ENCODE peak calls at places on chromosomes 1 and 21, in ten cellular contexts. D is ELR; I is mucosa of gallbladder; V is EH; P is fibroblast of pulmonary artery; S is D341Med; U is A549; R is neural crest cell; K is endothelial cell of umbilical vein; J is stimulated activated CD8-positive, alpha-beta memory T cell treated with anti-CD3 and anti-CD28 coated beads, Interleukin-15, amount 100 ng/mL, for 24 hours. M is an unnamed sample.

GRCh38 chr1:41103761-41104160 is 82.2 kb upstream of the SLFNL1 start:
- DNase-seq in D (no peak), I (no peak), V (no peak), P (no peak), S (no peak), U (no peak), R (no peak), K (no peak), J (no peak), M (no peak)

GRCh38 chr21:41327753-41328152 is 11.2 kb downstream of the FAM3B start:
- DNase-seq in D (no peak), I (no peak), V (no peak), P (no peak), S (no peak), U (no peak), R (no peak), K (no peak), J (no peak), M (no peak)

GRCh38 chr1:171267391-171267790 is 19.1 kb downstream of the FMO1 start:
- DNase-seq in D (no peak), I (no peak), V (peak; percentile 76), P (peak; percentile 16), S (no peak), U (no peak), R (no peak), K (no peak), J (no peak), M (no peak)

GRCh38 chr1:193754732-193755427 is 568.5 kb upstream of the B3GALT2 start:
- DNase-seq in D (peak; percentile 43), I (no peak), V (peak; percentile 19), P (peak; percentile 26), S (no peak), U (peak; percentile 4), R (no peak), K (no peak), J (no peak), M (no peak)

GRCh38 chr1:47223921-47224675 is 7.9 kb downstream of the TAL1 start:
- DNase-seq in D (no peak), I (no peak), V (no peak), P (no peak), S (no peak), U (no peak), R (no peak), K (no peak), J (no peak), M (no peak)

GRCh38 chr21:33642896-33643657 is 776 bp downstream of the ITSN1 start:
- DNase-seq in D (peak; percentile 53), I (no peak), V (peak; percentile 49), P (no peak), S (peak; percentile 63), U (peak; percentile 12), R (peak; percentile 36), K (peak; percentile 54), J (no peak), M (peak; percentile 24)

GRCh38 chr1:183699643-183700160 is 46.6 kb upstream of the APOBEC4 start:
- DNase-seq in D (no peak), I (no peak), V (no peak), P (peak; percentile 64), S (no peak), U (peak; percentile 97), R (no peak), K (no peak), J (no peak), M (no peak)

GRCh38 chr1:212124891-212125582 is 89.5 kb downstream of the DTL start:
- DNase-seq in D (peak; percentile 30), I (no peak), V (no peak), P (no peak), S (no peak), U (no peak), R (no peak), K (no peak), J (no peak), M (no peak)

GRCh38 chr1:54429838-54430237 is 23.6 kb upstream of the SSBP3 start:
- DNase-seq in D (no peak), I (no peak), V (no peak), P (no peak), S (no peak), U (no peak), R (no peak), K (no peak), J (no peak), M (no peak)

GRCh38 chr1:224168859-224169380 is 14.1 kb upstream of the DEGS1 start:
- DNase-seq in D (peak; percentile 65), I (peak; percentile 14), V (peak; percentile 87), P (peak; percentile 89), S (no peak), U (peak; percentile 55), R (no peak), K (peak; percentile 94), J (no peak), M (no peak)

GRCh38 chr1:225876900-225877510 is 5.2 kb downstream of the TMEM63A start:
- DNase-seq in D (no peak), I (no peak), V (no peak), P (no peak), S (no peak), U (no peak), R (no peak), K (no peak), J (no peak), M (no peak)

GRCh38 chr21:42271065-42271464 is 44.1 kb downstream of the TFF3 start:
- DNase-seq in D (no peak), I (no peak), V (no peak), P (no peak), S (no peak), U (no peak), R (no peak), K (no peak), J (no peak), M (no peak)

GRCh38 chr1:206979379-206980043 is 9.3 kb upstream of the FCAMR start:
- DNase-seq in D (peak; percentile 56), I (no peak), V (peak; percentile 35), P (peak; percentile 59), S (no peak), U (peak; percentile 52), R (no peak), K (no peak), J (no peak), M (no peak)

GRCh38 chr1:76494807-76495206 is 372.5 kb upstream of the ST6GALNAC5 start:
- DNase-seq in D (peak; percentile 4), I (no peak), V (no peak), P (peak; percentile 65), S (no peak), U (no peak), R (no peak), K (peak; percentile 51), J (no peak), M (no peak)

GRCh38 chr1:187641907-187642306 is 813.2 kb downstream of the PLA2G4A start:
- DNase-seq in D (no peak), I (no peak), V (no peak), P (no peak), S (no peak), U (no peak), R (no peak), K (no peak), J (no peak), M (no peak)

GRCh38 chr1:156893048-156893953 is at the start of gene PEAR1:
- DNase-seq in D (peak; percentile 54), I (peak; percentile 24), V (peak; percentile 69), P (peak; percentile 53), S (no peak), U (no peak), R (peak; percentile 25), K (peak; percentile 78), J (no peak), M (no peak)

GRCh38 chr1:101236546-101237228 is at the start of gene S1PR1:
- DNase-seq in D (peak; percentile 91), I (peak; percentile 46), V (peak; percentile 76), P (peak; percentile 92), S (peak; percentile 51), U (no peak), R (peak; percentile 69), K (peak; percentile 96), J (no peak), M (peak; percentile 61)

GRCh38 chr1:92310185-92310597 is 11.3 kb downstream of the RPAP2 start:
- DNase-seq in D (peak; percentile 64), I (no peak), V (peak; percentile 40), P (peak; percentile 60), S (peak; percentile 33), U (no peak), R (no peak), K (peak; percentile 33), J (no peak), M (no peak)

GRCh38 chr1:22753396-22754083 is 42.9 kb downstream of the EPHB2 start:
- DNase-seq in D (no peak), I (no peak), V (peak; percentile 93), P (peak; percentile 42), S (no peak), U (no peak), R (no peak), K (no peak), J (no peak), M (no peak)

GRCh38 chr1:116711061-116711582 is 43.1 kb upstream of the CD2 start:
- DNase-seq in D (no peak), I (no peak), V (no peak), P (no peak), S (no peak), U (no peak), R (no peak), K (no peak), J (no peak), M (no peak)

GRCh38 chr1:157715736-157716135 is 15.2 kb upstream of the FCRL3 start:
- DNase-seq in D (no peak), I (no peak), V (no peak), P (no peak), S (no peak), U (no peak), R (no peak), K (no peak), J (no peak), M (no peak)

GRCh38 chr1:178528219-178528962 is 15.5 kb downstream of the TEX35 start:
- DNase-seq in D (no peak), I (no peak), V (no peak), P (no peak), S (no peak), U (no peak), R (no peak), K (no peak), J (no peak), M (no peak)

GRCh38 chr1:218211241-218211640 is 73.9 kb upstream of the RRP15 start:
- DNase-seq in D (peak; percentile 55), I (no peak), V (peak; percentile 27), P (peak; percentile 21), S (no peak), U (no peak), R (no peak), K (no peak), J (no peak), M (no peak)

GRCh38 chr1:226510453-226510852 is 38.1 kb upstream of the STUM start:
- DNase-seq in D (no peak), I (no peak), V (peak; percentile 3), P (peak; percentile 8), S (peak; percentile 18), U (no peak), R (no peak), K (no peak), J (no peak), M (no peak)

GRCh38 chr1:68231627-68232303 is 558 bp downstream of the WLS start:
- DNase-seq in D (peak; percentile 86), I (peak; percentile 34), V (peak; percentile 59), P (peak; percentile 76), S (peak; percentile 46), U (peak; percentile 17), R (peak; percentile 24), K (peak; percentile 78), J (no peak), M (no peak)

GRCh38 chr1:43368646-43369020 is 822 bp upstream of the ELOVL1 start:
- DNase-seq in D (no peak), I (no peak), V (no peak), P (no peak), S (no peak), U (no peak), R (no peak), K (no peak), J (no peak), M (no peak)

GRCh38 chr1:63855942-63856341 is 82.1 kb downstream of the ROR1 start:
- DNase-seq in D (no peak), I (no peak), V (no peak), P (no peak), S (no peak), U (no peak), R (no peak), K (no peak), J (no peak), M (no peak)

GRCh38 chr1:65924471-65924870 is 131.8 kb downstream of the PDE4B start:
- DNase-seq in D (peak; percentile 77), I (no peak), V (peak; percentile 66), P (peak; percentile 64), S (no peak), U (no peak), R (no peak), K (no peak), J (no peak), M (no peak)